ENCODE peak calls at places on chromosomes 11 and 22, in eight cellular contexts. H is fibroblast of pulmonary artery, F is pancreas, J is Peyer's patch, W is neuronal stem cell, G is mesendoderm, K is IMR-90, Q is esophagus muscularis mucosa. L is an unnamed sample.

GRCh38 chr22:30705710-30706651 is 11.3 kb downstream of the OSBP2 start:
- DNase-seq in H (no peak), F (no peak), J (no peak), W (no peak), G (peak), K (peak), Q (no peak), L (no peak)

GRCh38 chr11:67118059-67118766 is 850 bp upstream of the KDM2A start:
- DNase-seq in H (no peak), F (peak), J (no peak), W (no peak), G (peak), K (no peak), Q (no peak), L (peak)

GRCh38 chr11:85795712-85796487 is 15.0 kb downstream of the SYTL2 start:
- DNase-seq in H (no peak), F (no peak), J (no peak), W (no peak), G (no peak), K (no peak), Q (no peak), L (no peak)

GRCh38 chr22:43147821-43148220 is 3.5 kb upstream of the TSPO start:
- DNase-seq in H (no peak), F (no peak), J (no peak), W (no peak), G (no peak), K (no peak), Q (no peak), L (no peak)

GRCh38 chr22:37965940-37966664 is 12.6 kb downstream of the POLR2F start:
- DNase-seq in H (peak), F (no peak), J (no peak), W (no peak), G (no peak), K (peak), Q (no peak), L (no peak)

GRCh38 chr11:118908931-118909618 is 16.7 kb downstream of the BCL9L start:
- DNase-seq in H (peak), F (peak), J (no peak), W (no peak), G (peak), K (peak), Q (peak), L (peak)

GRCh38 chr11:58390551-58391063 is 16.1 kb downstream of the OR5B3 start:
- DNase-seq in H (no peak), F (no peak), J (no peak), W (no peak), G (no peak), K (no peak), Q (no peak), L (no peak)

GRCh38 chr11:45457649-45458048 is 171.5 kb upstream of the SYT13 start:
- DNase-seq in H (peak), F (no peak), J (no peak), W (no peak), G (peak), K (peak), Q (no peak), L (peak)

GRCh38 chr11:16070573-16070972 is 285.8 kb downstream of the SOX6 start:
- DNase-seq in H (no peak), F (no peak), J (no peak), W (no peak), G (peak), K (no peak), Q (no peak), L (no peak)

GRCh38 chr11:134170177-134170908 is 53.4 kb downstream of the NCAPD3 start:
- DNase-seq in H (no peak), F (no peak), J (no peak), W (no peak), G (no peak), K (no peak), Q (peak), L (no peak)

GRCh38 chr11:1548221-1549070 is 23.6 kb downstream of the DUSP8 start:
- DNase-seq in H (peak), F (peak), J (peak), W (no peak), G (peak), K (peak), Q (no peak), L (peak)

GRCh38 chr11:125591659-125592304 is 870 bp upstream of the STT3A start:
- DNase-seq in H (peak), F (peak), J (peak), W (no peak), G (no peak), K (peak), Q (no peak), L (peak)

GRCh38 chr11:81237139-81237538 is 1496.5 kb downstream of the FAM181B start:
- DNase-seq in H (peak), F (no peak), J (no peak), W (peak), G (peak), K (peak), Q (no peak), L (peak)

GRCh38 chr22:50057868-50058311 is at the start of gene TTLL8:
- DNase-seq in H (no peak), F (no peak), J (no peak), W (no peak), G (no peak), K (no peak), Q (no peak), L (no peak)

GRCh38 chr22:49975543-49976389 is 15.2 kb downstream of the PIM3 start:
- DNase-seq in H (no peak), F (peak), J (peak), W (no peak), G (peak), K (no peak), Q (no peak), L (no peak)

GRCh38 chr11:134409552-134410429 is 2.3 kb downstream of the B3GAT1 start:
- DNase-seq in H (no peak), F (no peak), J (no peak), W (no peak), G (peak), K (no peak), Q (no peak), L (no peak)

GRCh38 chr11:128909438-128910125 is 18.4 kb downstream of the KCNJ5 start:
- DNase-seq in H (no peak), F (no peak), J (no peak), W (no peak), G (no peak), K (no peak), Q (no peak), L (no peak)

GRCh38 chr11:11624926-11625325 is 3.1 kb upstream of the GALNT18 start:
- DNase-seq in H (no peak), F (no peak), J (no peak), W (no peak), G (peak), K (no peak), Q (no peak), L (no peak)

GRCh38 chr11:47607380-47607779 is 13.2 kb upstream of the C1QTNF4 start:
- DNase-seq in H (peak), F (no peak), J (no peak), W (no peak), G (no peak), K (peak), Q (no peak), L (peak)

GRCh38 chr11:60951909-60952741 is at the start of gene SLC15A3:
- DNase-seq in H (peak), F (no peak), J (no peak), W (no peak), G (peak), K (peak), Q (no peak), L (peak)

GRCh38 chr11:280762-281485 is 2.7 kb downstream of the NLRP6 start:
- DNase-seq in H (no peak), F (peak), J (peak), W (no peak), G (no peak), K (no peak), Q (no peak), L (no peak)

GRCh38 chr11:28673687-28674431 is 565.7 kb downstream of the METTL15 start:
- DNase-seq in H (no peak), F (no peak), J (no peak), W (no peak), G (peak), K (peak), Q (no peak), L (peak)

GRCh38 chr11:44748606-44749005 is 21.8 kb downstream of the TSPAN18 start:
- DNase-seq in H (no peak), F (no peak), J (no peak), W (no peak), G (no peak), K (no peak), Q (no peak), L (no peak)

GRCh38 chr22:30262112-30262511 is 4.5 kb downstream of the OSM start:
- DNase-seq in H (no peak), F (no peak), J (no peak), W (no peak), G (no peak), K (no peak), Q (no peak), L (no peak)

GRCh38 chr22:22756109-22756508 is 111.7 kb downstream of the GGTLC2 start:
- DNase-seq in H (no peak), F (no peak), J (no peak), W (no peak), G (no peak), K (no peak), Q (peak), L (no peak)

GRCh38 chr11:126197277-126197939 is 14.0 kb downstream of the RPUSD4 start:
- DNase-seq in H (no peak), F (no peak), J (no peak), W (no peak), G (peak), K (peak), Q (no peak), L (peak)

GRCh38 chr11:93626038-93626437 is 35.4 kb upstream of the CEP295 start:
- DNase-seq in H (no peak), F (no peak), J (no peak), W (no peak), G (no peak), K (no peak), Q (no peak), L (no peak)
- H3K4me3 ChIP-seq in H (no peak), F (no peak), J (no peak), W (no peak), G (no peak), K (no peak), Q (no peak), L (no peak)

DNA sequence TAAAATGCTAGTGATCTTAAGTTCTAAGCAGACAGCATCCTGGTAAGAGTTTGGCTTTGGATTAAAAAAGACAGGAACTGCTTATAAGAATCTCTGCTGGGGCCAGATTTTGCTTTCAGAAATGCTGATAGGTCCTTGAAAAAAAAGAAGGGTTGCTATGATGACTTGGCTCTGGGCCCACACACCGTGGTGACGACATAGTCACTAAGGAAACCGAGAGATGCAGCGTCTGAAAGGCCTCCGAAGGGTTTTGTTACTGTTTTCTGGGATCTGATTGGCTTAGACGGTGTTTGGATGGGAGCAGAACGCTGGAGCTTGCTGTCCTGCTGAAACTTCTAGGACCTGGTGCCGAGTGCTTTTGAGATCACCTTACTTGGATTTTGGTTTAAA is 8.4 kb downstream of the FAM118A start:
- DNase-seq in H (peak), F (peak), J (no peak), W (no peak), G (peak), K (peak), Q (peak), L (peak)
- H3K4me3 ChIP-seq in H (peak), F (no peak), J (peak), W (no peak), G (no peak), K (peak), Q (peak), L (no peak)

GRCh38 chr11:6992026-6992425 is 28.1 kb downstream of the ZNF214 start:
- DNase-seq in H (peak), F (no peak), J (no peak), W (no peak), G (no peak), K (peak), Q (no peak), L (peak)
- H3K4me3 ChIP-seq in H (no peak), F (no peak), J (no peak), W (no peak), G (no peak), K (no peak), Q (no peak), L (no peak)

GRCh38 chr11:74592063-74592440 is 330 bp upstream of the POLD3 start:
- DNase-seq in H (no peak), F (no peak), J (no peak), W (no peak), G (no peak), K (peak), Q (no peak), L (no peak)
- H3K4me3 ChIP-seq in H (peak), F (peak), J (peak), W (peak), G (no peak), K (peak), Q (peak), L (peak)

DNA sequence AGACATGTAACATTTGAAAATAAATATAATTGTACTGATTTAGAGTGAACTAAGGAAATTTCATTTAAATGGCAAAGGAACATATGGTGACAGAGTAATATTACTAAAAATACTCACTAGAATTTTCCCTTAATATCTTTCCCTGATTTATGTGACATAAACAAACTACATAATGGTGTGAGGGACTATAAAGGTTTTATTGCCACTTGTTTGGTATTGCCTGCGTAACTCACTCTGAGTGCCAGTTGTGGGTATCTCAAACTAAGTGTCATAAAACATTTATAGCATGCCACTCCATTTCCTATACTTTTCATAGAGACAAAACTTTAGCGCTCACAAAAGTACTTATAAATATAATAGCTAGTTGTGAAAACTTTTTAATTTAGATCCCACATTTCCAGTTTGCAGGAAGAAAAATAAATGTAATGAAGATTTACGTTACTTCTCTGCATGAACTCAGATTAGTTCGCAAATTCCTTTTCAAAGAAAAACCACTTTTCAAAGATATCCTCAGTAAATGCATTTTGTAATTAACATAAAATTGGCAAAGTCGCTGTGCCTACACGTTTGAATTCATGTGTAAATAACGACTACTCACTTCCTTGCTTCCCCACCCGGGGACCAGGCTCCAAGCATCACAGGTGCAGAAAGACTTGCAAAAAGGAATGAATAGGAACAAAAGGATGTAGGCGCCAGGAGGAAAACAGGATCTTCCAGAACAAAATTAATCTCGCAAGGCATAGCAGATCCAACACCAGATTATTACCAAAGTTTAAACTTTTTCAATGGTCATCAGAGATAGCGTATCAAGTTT is 1.6 kb upstream of the QSER1 start:
- DNase-seq in H (no peak), F (no peak), J (no peak), W (no peak), G (peak), K (no peak), Q (no peak), L (no peak)
- H3K4me3 ChIP-seq in H (no peak), F (no peak), J (no peak), W (peak), G (no peak), K (no peak), Q (peak), L (no peak)

DNA sequence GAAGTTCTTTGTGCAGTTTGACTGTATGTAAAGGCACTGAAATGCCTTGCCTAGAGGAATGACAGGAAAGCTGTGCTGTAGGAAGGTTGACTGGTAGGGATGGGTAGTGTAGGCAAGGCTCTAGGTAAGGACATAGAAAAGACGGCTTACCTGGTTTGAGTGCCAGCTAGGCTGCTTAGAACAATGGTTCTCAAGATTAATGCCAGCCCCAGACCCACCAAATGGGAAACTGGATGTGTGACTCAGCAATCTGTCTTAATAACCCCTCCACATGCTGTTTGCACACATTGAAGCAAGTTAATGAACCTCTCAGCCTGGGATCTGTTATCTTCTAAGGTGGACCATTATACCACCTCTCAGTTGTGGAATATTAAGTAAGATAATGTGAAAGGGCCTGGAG is 3.7 kb downstream of the RPS3 start:
- DNase-seq in H (no peak), F (no peak), J (no peak), W (no peak), G (no peak), K (no peak), Q (no peak), L (no peak)
- H3K4me3 ChIP-seq in H (no peak), F (no peak), J (no peak), W (no peak), G (no peak), K (no peak), Q (no peak), L (no peak)

GRCh38 chr11:65636810-65637557 is 917 bp upstream of the SIPA1 start:
- DNase-seq in H (no peak), F (no peak), J (no peak), W (no peak), G (no peak), K (no peak), Q (no peak), L (no peak)
- H3K4me3 ChIP-seq in H (no peak), F (peak), J (no peak), W (peak), G (no peak), K (no peak), Q (no peak), L (no peak)

GRCh38 chr11:65215441-65216076 is 33.8 kb downstream of the CAPN1 start:
- DNase-seq in H (no peak), F (no peak), J (no peak), W (no peak), G (peak), K (no peak), Q (no peak), L (no peak)
- H3K4me3 ChIP-seq in H (no peak), F (no peak), J (no peak), W (no peak), G (no peak), K (no peak), Q (no peak), L (no peak)

GRCh38 chr22:26923498-26923897 is 266.1 kb downstream of the MIAT start:
- DNase-seq in H (no peak), F (no peak), J (no peak), W (no peak), G (peak), K (no peak), Q (no peak), L (no peak)
- H3K4me3 ChIP-seq in H (no peak), F (no peak), J (no peak), W (no peak), G (no peak), K (no peak), Q (no peak), L (no peak)

L was measured in fibroblast of villous mesenchyme.